ENCODE peak calls at places on chromosomes 16 and 17, in four cellular contexts. H, Z, B and K are unnamed samples.

GRCh38 chr17:20315321-20315720 is 152.0 kb downstream of the LGALS9B start:
- DNase-seq in H (no peak), Z (no peak), B (no peak), K (no peak)

GRCh38 chr17:42459983-42460300 is 1.3 kb downstream of the ATP6V0A1 start:
- DNase-seq in H (no peak), Z (no peak), B (no peak), K (no peak)

GRCh38 chr16:11431915-11432465 is 86.7 kb downstream of the RMI2 start:
- DNase-seq in H (no peak), Z (no peak), B (no peak), K (no peak)

GRCh38 chr16:67844441-67844840 is 2.3 kb upstream of the NUTF2 start:
- DNase-seq in H (no peak), Z (no peak), B (no peak), K (no peak)

GRCh38 chr17:69254187-69254586 is 25.6 kb upstream of the ABCA10 start:
- DNase-seq in H (no peak), Z (no peak), B (no peak), K (no peak)

GRCh38 chr17:13337171-13337570 is 264.6 kb downstream of the HS3ST3A1 start:
- DNase-seq in H (no peak), Z (no peak), B (no peak), K (no peak)

GRCh38 chr17:57106107-57106835 is 21.2 kb downstream of the AKAP1 start:
- DNase-seq in H (no peak), Z (no peak), B (no peak), K (no peak)

GRCh38 chr16:24054649-24055560 is 201.2 kb upstream of the CACNG3 start:
- DNase-seq in H (no peak), Z (no peak), B (no peak), K (no peak)